ENCODE peak calls at places on chromosomes 5 and 9, in eight cellular contexts. Z, M, I, L, V, H, O and U are unnamed samples.

GRCh38 chr9:124456341-124457078 is 6.3 kb downstream of the ADGRD2 start:
- DNase-seq in Z (no peak), M (no peak), I (no peak), L (no peak), V (no peak), H (no peak), O (no peak), U (no peak)

GRCh38 chr9:113581865-113582697 is 118.6 kb downstream of the RGS3 start:
- DNase-seq in Z (peak; percentile 87), M (peak; percentile 74), I (peak; percentile 84), L (no peak), V (peak; percentile 66), H (no peak), O (no peak), U (peak; percentile 51)

GRCh38 chr5:137609122-137609521 is 110.0 kb upstream of the SPOCK1 start:
- DNase-seq in Z (no peak), M (no peak), I (peak; percentile 6), L (no peak), V (no peak), H (peak; percentile 58), O (no peak), U (no peak)

GRCh38 chr5:125065114-125065513 is 318.7 kb upstream of the ZNF608 start:
- DNase-seq in Z (no peak), M (no peak), I (no peak), L (no peak), V (no peak), H (no peak), O (no peak), U (no peak)

GRCh38 chr5:174844971-174845370 is 120.6 kb downstream of the MSX2 start:
- DNase-seq in Z (peak; percentile 9), M (peak; percentile 25), I (no peak), L (no peak), V (peak; percentile 73), H (no peak), O (no peak), U (no peak)

GRCh38 chr9:133972041-133972970 is 19.8 kb downstream of the VAV2 start:
- DNase-seq in Z (peak; percentile 82), M (no peak), I (no peak), L (no peak), V (no peak), H (no peak), O (no peak), U (no peak)

GRCh38 chr5:119435436-119436132 is 16.7 kb upstream of the HSD17B4 start:
- DNase-seq in Z (peak; percentile 74), M (peak; percentile 21), I (peak; percentile 52), L (peak; percentile 55), V (peak; percentile 18), H (no peak), O (no peak), U (peak; percentile 42)

GRCh38 chr5:33843579-33843978 is 48.2 kb downstream of the ADAMTS12 start:
- DNase-seq in Z (no peak), M (no peak), I (peak; percentile 87), L (no peak), V (no peak), H (no peak), O (no peak), U (no peak)

GRCh38 chr9:7185612-7186011 is 427.8 kb downstream of the KDM4C start:
- DNase-seq in Z (no peak), M (no peak), I (peak; percentile 90), L (peak; percentile 42), V (no peak), H (no peak), O (no peak), U (no peak)

GRCh38 chr5:178589180-178590140 is 733 bp downstream of the COL23A1 start:
- DNase-seq in Z (no peak), M (peak; percentile 27), I (peak; percentile 11), L (no peak), V (no peak), H (no peak), O (no peak), U (no peak)

GRCh38 chr5:113678924-113679575 is 165.6 kb downstream of the YTHDC2 start:
- DNase-seq in Z (peak; percentile 9), M (no peak), I (peak; percentile 36), L (peak; percentile 30), V (no peak), H (no peak), O (no peak), U (no peak)

GRCh38 chr9:108934323-108934885 is at the start of gene ABITRAM:
- DNase-seq in Z (peak; percentile 76), M (peak; percentile 52), I (peak; percentile 81), L (peak; percentile 72), V (peak; percentile 56), H (no peak), O (peak; percentile 89), U (peak; percentile 37)
- TF ChIP-seq POLR2A in Z (no peak), M (peak; percentile 9), I (no peak), L (no peak), V (peak; percentile 5), H (no peak), O (no peak), U (no peak)

DNA sequence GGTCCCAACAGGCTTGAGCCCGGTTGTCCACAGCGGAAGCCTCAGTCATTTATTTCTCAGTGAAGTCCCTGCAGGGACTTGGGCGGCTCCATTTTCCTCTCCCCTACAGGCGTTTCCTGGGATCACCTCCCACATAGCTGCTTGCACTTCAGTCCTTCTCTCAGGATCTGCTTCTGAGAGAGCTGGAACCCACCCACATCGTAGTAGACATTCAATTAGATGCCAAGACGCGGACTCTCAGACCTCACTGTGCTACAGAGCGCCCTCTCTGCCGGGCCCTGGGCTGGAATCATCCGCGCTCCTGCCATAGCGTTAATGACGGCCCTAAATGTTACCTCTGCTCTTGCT is 54.0 kb upstream of the ROR2 start:
- DNase-seq in Z (no peak), M (no peak), I (no peak), L (no peak), V (no peak), H (no peak), O (no peak), U (no peak)
- H3K4me3 ChIP-seq in Z (no peak overlapping the region), M (no peak overlapping the region), I (no peak overlapping the region), L (no peak overlapping the region), V (no peak overlapping the region), H (no peak overlapping the region), O (no peak overlapping the region), U (no peak overlapping the region)

GRCh38 chr9:136537896-136538598 is 7.8 kb downstream of the NOTCH1 start:
- DNase-seq in Z (no peak), M (no peak), I (peak; percentile 69), L (no peak), V (no peak), H (no peak), O (no peak), U (no peak)

GRCh38 chr9:136541709-136542108 is 4.1 kb downstream of the NOTCH1 start:
- DNase-seq in Z (no peak), M (no peak), I (no peak), L (no peak), V (no peak), H (no peak), O (no peak), U (no peak)

GRCh38 chr9:136541179-136541578 is 4.7 kb downstream of the NOTCH1 start:
- DNase-seq in Z (no peak), M (no peak), I (no peak), L (no peak), V (no peak), H (no peak), O (no peak), U (no peak)

GRCh38 chr9:136538599-136539426 is 7.0 kb downstream of the NOTCH1 start:
- DNase-seq in Z (peak; percentile 62), M (no peak), I (no peak), L (no peak), V (no peak), H (no peak), O (no peak), U (no peak)

DNA sequence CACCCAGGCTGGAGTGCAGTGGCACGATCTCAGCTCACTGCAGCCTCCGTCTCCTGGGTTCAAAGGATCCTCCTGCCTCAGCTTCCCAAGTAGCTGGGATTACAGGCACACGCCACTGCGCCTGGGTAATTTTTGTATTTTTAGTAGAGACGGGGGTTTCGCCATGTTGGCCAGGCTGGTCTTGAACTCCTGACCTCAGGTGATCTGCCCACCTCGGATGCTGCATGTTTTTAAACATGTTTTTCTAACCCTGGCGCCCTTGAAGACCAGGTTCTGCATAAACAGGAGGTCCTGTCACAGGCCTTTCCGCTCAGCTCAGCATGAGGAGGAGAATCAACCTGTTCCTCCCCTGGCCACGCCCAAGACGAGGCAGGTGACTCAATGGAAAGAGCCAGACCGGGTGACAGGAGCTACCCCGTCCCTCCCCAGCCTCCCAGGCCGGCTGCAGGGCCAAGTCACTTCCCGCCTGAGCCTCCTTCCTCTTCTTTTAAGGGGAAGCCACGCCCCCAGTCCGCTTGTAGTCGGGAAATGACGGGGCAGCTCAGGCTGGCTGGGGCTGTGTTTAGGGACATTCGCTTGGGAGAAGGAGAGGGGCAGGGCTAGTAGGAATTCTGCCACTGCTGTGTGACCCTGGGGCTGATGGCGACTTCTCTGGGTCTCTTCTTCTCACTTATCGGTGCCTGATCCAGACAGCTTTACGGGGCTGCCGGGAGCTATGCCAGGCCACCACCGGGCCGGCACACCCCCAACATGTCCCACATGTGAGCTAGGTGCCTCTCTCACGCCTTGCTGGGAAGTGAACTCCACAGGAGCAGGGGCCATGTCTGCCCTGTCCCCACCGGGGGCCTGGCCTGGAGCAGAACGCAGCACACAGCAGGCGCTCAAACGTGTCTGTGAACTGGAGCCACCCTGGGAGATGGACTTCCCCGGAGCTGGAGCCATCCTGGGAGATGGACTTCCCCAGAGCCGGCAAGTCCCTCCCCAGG is 6.1 kb downstream of the NOTCH1 start:
- DNase-seq in Z (peak; percentile 97), M (peak; percentile 70), I (no peak), L (no peak), V (peak; percentile 89), H (peak; percentile 99), O (peak; percentile 98), U (peak; percentile 79)
- TF ChIP-seq POLR2A in Z (peak; percentile 48), M (peak; percentile 64), I (no peak), L (no peak), V (no peak), H (no peak), O (no peak), U (peak; percentile 52)

GRCh38 chr5:149389552-149390495 is 10.7 kb upstream of the IL17B start:
- DNase-seq in Z (no peak), M (no peak), I (no peak), L (no peak), V (no peak), H (no peak), O (no peak), U (no peak)

GRCh38 chr5:149387081-149387611 is 8.1 kb upstream of the IL17B start:
- DNase-seq in Z (no peak), M (no peak), I (peak; percentile 70), L (no peak), V (peak; percentile 65), H (no peak), O (no peak), U (no peak)

GRCh38 chr5:149388498-149389190 is 9.6 kb upstream of the IL17B start:
- DNase-seq in Z (no peak), M (no peak), I (no peak), L (no peak), V (no peak), H (no peak), O (no peak), U (no peak)

GRCh38 chr5:149386166-149386565 is 7.1 kb upstream of the IL17B start:
- DNase-seq in Z (no peak), M (no peak), I (no peak), L (no peak), V (peak; percentile 47), H (no peak), O (no peak), U (no peak)

DNA sequence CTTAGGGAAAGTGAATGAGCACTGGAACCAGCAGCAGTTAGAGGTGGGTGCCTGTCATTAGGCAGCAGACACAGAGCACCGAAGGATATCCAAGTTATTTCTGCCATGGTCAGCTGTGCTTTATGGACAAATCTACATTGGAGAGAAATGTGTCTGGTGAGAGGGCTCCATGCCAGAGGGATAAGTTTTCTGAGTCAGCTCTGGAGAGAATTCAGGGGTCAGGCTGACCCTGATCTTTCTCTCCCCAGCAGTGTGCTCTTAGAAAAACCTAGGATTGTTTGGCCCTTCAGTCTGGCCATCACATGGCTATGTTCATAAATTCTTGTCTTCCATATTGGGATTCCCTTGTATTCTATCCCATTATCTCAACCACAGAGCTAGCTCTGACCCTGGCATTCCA is 8.9 kb upstream of the IL17B start:
- DNase-seq in Z (no peak), M (no peak), I (peak; percentile 84), L (no peak), V (peak; percentile 93), H (no peak), O (no peak), U (no peak)
- H3K4me3 ChIP-seq in Z (no peak overlapping the region), M (no peak overlapping the region), I (no peak overlapping the region), L (no peak overlapping the region), V (no peak overlapping the region), H (no peak overlapping the region), O (no peak overlapping the region), U (no peak overlapping the region)